ENCODE peak calls at places on chromosomes 1 and 21, in five cellular contexts. Z, P, O, M and U are unnamed samples.

GRCh38 chr1:42380617-42381423 is at the start of gene RIMKLA:
- DNase-seq in O (peak), M (no peak), P (peak), Z (no peak), U (no peak)

GRCh38 chr1:30417001-30417700 is 306.2 kb downstream of the MATN1 start:
- DNase-seq in P (peak), Z (no peak), M (no peak), O (no peak), U (peak)

GRCh38 chr1:231778009-231778719 is 151.6 kb downstream of the DISC1 start:
- DNase-seq in P (no peak), Z (peak), O (no peak), M (no peak), U (no peak)

GRCh38 chr21:15660424-15660805 is 69.4 kb upstream of the USP25 start:
- DNase-seq in P (no peak), O (no peak), M (no peak), Z (no peak), U (no peak)

GRCh38 chr1:227437495-227438008 is 119.3 kb upstream of the CDC42BPA start:
- DNase-seq in Z (peak), O (peak), M (no peak), P (peak), U (peak)

GRCh38 chr1:218460367-218460766 is 115.2 kb downstream of the TGFB2 start:
- DNase-seq in M (no peak), P (no peak), O (no peak), Z (no peak), U (no peak)

GRCh38 chr1:181040284-181040865 is 6.6 kb downstream of the MR1 start:
- DNase-seq in Z (no peak), O (peak), P (no peak), M (no peak), U (no peak)

GRCh38 chr1:40855513-40855912 is 6.7 kb downstream of the CITED4 start:
- DNase-seq in P (no peak), M (no peak), O (peak), Z (no peak), U (no peak)

GRCh38 chr1:22452401-22452963 is 831 bp downstream of the ZBTB40 start:
- DNase-seq in M (peak), P (no peak), Z (no peak), O (no peak), U (no peak)

DNA sequence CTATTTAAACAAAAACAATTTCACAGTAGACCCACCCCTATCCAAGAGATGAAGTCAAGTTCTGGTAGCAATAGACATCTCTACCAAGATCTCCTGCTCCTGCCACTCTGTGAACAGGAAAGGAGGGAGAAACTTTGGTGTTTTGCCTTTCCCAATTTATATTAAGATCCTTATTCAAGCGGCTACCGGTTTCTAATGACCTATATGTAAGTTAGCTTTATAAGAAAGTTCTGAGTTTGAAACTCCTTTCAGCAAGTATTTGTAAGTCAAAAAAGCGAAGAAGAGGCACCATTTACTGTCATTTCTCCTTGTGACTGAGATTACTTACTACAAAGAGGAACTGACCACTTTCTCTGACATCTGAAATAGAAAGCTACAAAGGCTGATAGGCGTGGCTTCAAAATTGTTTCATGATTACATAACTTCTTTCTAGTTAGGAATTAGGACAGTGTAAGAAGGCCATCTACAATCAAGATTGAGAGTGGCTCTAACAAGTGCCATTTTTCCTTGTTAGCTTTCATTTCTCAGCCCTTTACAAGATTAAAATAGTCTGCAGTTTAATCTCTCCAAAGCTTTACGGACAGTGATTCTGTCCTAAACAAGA is at the start of gene MNDA:
- DNase-seq in Z (no peak), O (no peak), M (peak), P (no peak), U (no peak)
- TF ChIP-seq SRF in Z (no peak), O (no peak), M (no peak), P (no peak), U (no peak)

GRCh38 chr1:187838335-187839293 is 1009.9 kb downstream of the PLA2G4A start:
- DNase-seq in P (no peak), M (no peak), Z (no peak), O (no peak), U (no peak)
- TF ChIP-seq SRF in P (no peak), M (no peak), Z (no peak), O (no peak), U (no peak)

DNA sequence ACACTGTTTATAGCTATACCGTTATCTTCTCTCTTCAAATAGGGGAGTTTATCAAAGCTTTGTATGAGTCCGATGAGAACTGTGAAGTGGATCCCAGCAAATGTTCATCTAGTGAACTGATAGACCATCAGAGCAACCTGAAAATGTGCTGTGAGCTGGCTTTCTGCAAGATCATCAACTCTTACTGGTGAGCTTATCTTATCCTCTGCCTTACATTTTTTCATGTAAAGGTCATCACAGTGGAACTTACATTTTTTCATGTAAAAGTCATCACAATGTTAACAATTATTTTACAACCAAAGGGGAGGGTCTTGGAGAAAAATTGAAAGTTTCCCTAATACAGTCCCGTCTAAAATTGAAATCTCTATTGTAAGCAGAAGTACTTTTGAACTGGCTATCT is 45.2 kb downstream of the CLEC20A start:
- DNase-seq in M (no peak), P (no peak), O (no peak), Z (no peak), U (no peak)
- TF ChIP-seq SRF in M (no peak), P (no peak), O (no peak), Z (no peak), U (no peak)

GRCh38 chr1:222097646-222098045 is 355.8 kb upstream of the DUSP10 start:
- DNase-seq in Z (no peak), P (no peak), O (no peak), M (no peak), U (no peak)

GRCh38 chr1:222096883-222097282 is 355.0 kb upstream of the DUSP10 start:
- DNase-seq in O (no peak), Z (no peak), P (no peak), M (no peak), U (no peak)

GRCh38 chr1:222096476-222096772 is 354.5 kb upstream of the DUSP10 start:
- DNase-seq in Z (no peak), O (no peak), M (no peak), P (no peak), U (no peak)

GRCh38 chr1:222093518-222093917 is 351.6 kb upstream of the DUSP10 start:
- DNase-seq in P (no peak), M (no peak), Z (no peak), O (no peak), U (no peak)

GRCh38 chr1:222095606-222096475 is 354.0 kb upstream of the DUSP10 start:
- DNase-seq in Z (peak), O (peak), P (peak), M (peak), U (peak)
- TF ChIP-seq SRF in Z (no peak), O (no peak), P (no peak), M (no peak), U (no peak)

DNA sequence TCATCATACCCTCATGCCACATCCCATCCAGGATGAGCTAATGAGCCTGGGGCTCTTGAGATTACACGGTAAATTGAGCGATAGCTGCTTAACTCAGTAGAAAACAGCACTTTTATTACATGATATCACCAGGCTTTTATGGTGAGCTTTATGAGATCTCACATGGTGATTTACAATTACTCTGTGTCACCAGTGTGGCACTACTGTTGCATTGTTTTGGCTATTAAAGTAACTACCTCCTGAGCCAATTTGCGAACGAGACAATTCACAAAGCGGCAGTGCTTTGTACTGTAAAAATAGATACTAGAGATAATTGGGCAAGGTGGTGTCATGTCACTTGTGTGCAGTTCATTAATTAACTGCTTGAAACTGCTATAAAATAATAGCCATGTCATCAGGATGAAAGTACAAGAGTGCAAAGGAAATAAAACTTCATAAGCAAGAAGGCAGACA is 767.7 kb upstream of the ADGRL2 start:
- DNase-seq in M (no peak), P (no peak), Z (no peak), O (no peak), U (no peak)
- TF ChIP-seq SRF in M (no peak), P (no peak), Z (no peak), O (no peak), U (no peak)